ENCODE peak calls at places on chromosomes 4 and X, in seven cellular contexts. R is HepG2, K is HCT116, M is Panc1, O is K562, N is H1, I is GM12878. S is an unnamed sample.

GRCh38 chr4:110621328-110621812 is 1.5 kb downstream of the PITX2 start:
- DNase-seq in R (no peak), K (no peak), M (no peak), O (no peak), N (no peak), I (no peak), S (no peak)

GRCh38 chr4:125042031-125042430 is 272.7 kb upstream of the FAT4 start:
- DNase-seq in R (no peak), K (no peak), M (no peak), O (no peak), N (no peak), I (no peak), S (no peak)

GRCh38 chr4:72312032-72312650 is 256.9 kb downstream of the ADAMTS3 start:
- DNase-seq in R (peak), K (no peak), M (no peak), O (no peak), N (no peak), I (no peak), S (no peak)

GRCh38 chr4:150126201-150126879 is 48.1 kb downstream of the DCLK2 start:
- DNase-seq in R (no peak), K (no peak), M (no peak), O (no peak), N (no peak), I (no peak), S (no peak)

GRCh38 chr4:136637071-136637777 is 895.1 kb downstream of the PCDH18 start:
- DNase-seq in R (peak), K (peak), M (no peak), O (peak), N (peak), I (no peak), S (peak)

GRCh38 chr4:116180056-116180690 is 905.2 kb downstream of the TRAM1L1 start:
- DNase-seq in R (no peak), K (peak), M (no peak), O (peak), N (no peak), I (no peak), S (peak)

GRCh38 chr4:73752424-73752823 is 12.1 kb downstream of the CXCL8 start:
- DNase-seq in R (no peak), K (no peak), M (no peak), O (no peak), N (no peak), I (no peak), S (no peak)

GRCh38 chr4:38313999-38314561 is 349.9 kb upstream of the KLF3 start:
- DNase-seq in R (no peak), K (no peak), M (no peak), O (peak), N (no peak), I (no peak), S (no peak)

GRCh38 chrX:129998006-129998405 is 15.6 kb downstream of the BCORL1 start:
- DNase-seq in R (no peak), K (no peak), M (no peak), O (no peak), N (no peak), I (no peak), S (no peak)

GRCh38 chr4:26330186-26330787 is 9.5 kb downstream of the RBPJ start:
- DNase-seq in R (peak), K (peak), M (no peak), O (peak), N (no peak), I (no peak), S (peak)

GRCh38 chr4:168610911-168611530 is 114.2 kb downstream of the PALLD start:
- DNase-seq in R (no peak), K (no peak), M (no peak), O (no peak), N (no peak), I (no peak), S (no peak)

GRCh38 chrX:118495958-118496762 is 545 bp downstream of the DOCK11 start:
- DNase-seq in R (no peak), K (no peak), M (no peak), O (peak), N (no peak), I (no peak), S (peak)

GRCh38 chr4:60485279-60485678 is 714.8 kb upstream of the ADGRL3 start:
- DNase-seq in R (no peak), K (no peak), M (no peak), O (no peak), N (no peak), I (no peak), S (no peak)

GRCh38 chr4:92387459-92388069 is 83.8 kb downstream of the GRID2 start:
- DNase-seq in R (peak), K (peak), M (peak), O (peak), N (peak), I (peak), S (peak)

GRCh38 chrX:41588271-41588670 is 100.5 kb upstream of the GPR34 start:
- DNase-seq in R (no peak), K (no peak), M (no peak), O (peak), N (no peak), I (no peak), S (peak)

GRCh38 chrX:41591906-41592305 is 96.9 kb upstream of the GPR34 start:
- DNase-seq in R (no peak), K (no peak), M (no peak), O (no peak), N (no peak), I (no peak), S (no peak)

GRCh38 chrX:41594634-41595033 is 94.1 kb upstream of the GPR34 start:
- DNase-seq in R (no peak), K (no peak), M (no peak), O (no peak), N (no peak), I (no peak), S (no peak)

GRCh38 chrX:41590641-41591040 is 98.1 kb upstream of the GPR34 start:
- DNase-seq in R (no peak), K (no peak), M (no peak), O (no peak), N (no peak), I (no peak), S (no peak)

DNA sequence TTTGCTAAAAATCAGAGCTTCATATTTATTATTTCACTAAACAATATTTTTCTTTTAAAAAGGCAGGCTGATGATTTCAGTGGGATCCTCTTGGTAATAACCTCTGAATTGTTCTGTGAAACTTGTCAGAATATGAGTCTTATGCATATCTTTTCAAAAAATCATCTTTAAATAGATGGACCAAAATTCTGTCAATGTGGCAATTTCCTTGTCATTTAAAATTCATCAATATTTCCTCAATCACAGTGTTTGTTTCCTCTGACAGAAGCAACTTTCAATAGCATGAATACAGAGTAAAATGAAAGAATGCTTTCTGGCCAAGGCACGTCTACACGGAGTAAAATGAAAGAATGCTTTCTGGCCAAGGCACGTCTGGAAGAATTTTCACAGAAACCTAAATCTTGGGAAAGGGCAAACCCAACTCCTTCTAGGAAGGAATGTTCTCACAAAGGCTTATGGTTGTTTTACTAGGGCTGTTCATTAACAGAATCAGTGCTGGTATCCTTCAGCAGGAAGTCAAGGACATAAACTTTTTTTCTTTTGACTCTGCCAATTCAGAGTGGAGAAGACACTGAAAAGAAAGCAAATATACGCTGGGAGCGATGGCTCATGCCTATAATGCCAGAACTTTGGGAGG is 99.0 kb upstream of the GPR34 start:
- DNase-seq in R (peak), K (no peak), M (no peak), O (no peak), N (no peak), I (no peak), S (no peak)
- H3K4me3 ChIP-seq in R (no peak), K (no peak), M (no peak), O (no peak), N (no peak), I (no peak), S (no peak)

DNA sequence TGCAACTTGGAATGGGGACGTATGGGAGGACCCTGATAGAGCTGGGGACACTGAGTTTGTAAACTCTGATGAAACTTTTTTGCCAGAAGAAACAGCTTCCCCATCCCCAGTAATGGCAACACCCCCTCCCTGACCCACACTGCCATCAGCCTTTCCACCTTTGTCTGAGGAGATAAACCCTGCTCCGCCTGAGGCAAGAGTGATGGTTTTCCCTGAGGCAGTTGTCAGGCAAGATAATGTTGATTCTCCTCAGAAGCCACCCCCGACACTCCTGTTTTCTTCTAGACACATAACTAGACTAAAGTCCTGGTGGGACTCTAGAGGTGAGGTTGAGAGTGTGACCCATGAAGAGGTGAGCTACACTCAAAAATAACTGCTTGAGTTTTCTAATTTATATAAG is 71.9 kb upstream of the STK26 start:
- DNase-seq in R (no peak), K (no peak), M (no peak), O (peak), N (no peak), I (no peak), S (no peak)
- TF ChIP-seq SIN3A in R (no peak), K (no peak), M (no peak), O (no peak), N (no peak), I (no peak), S (no peak)

GRCh38 chrX:54419559-54420302 is 20.5 kb upstream of the TSR2 start:
- DNase-seq in R (no peak), K (no peak), M (no peak), O (no peak), N (no peak), I (no peak), S (no peak)

GRCh38 chrX:54416965-54417364 is 23.2 kb upstream of the TSR2 start:
- DNase-seq in R (no peak), K (no peak), M (no peak), O (no peak), N (no peak), I (no peak), S (no peak)

GRCh38 chrX:54411732-54412131 is 28.5 kb upstream of the TSR2 start:
- DNase-seq in R (no peak), K (no peak), M (no peak), O (no peak), N (no peak), I (no peak), S (no peak)

GRCh38 chrX:54413753-54414152 is 26.5 kb upstream of the TSR2 start:
- DNase-seq in R (peak), K (no peak), M (no peak), O (no peak), N (no peak), I (no peak), S (no peak)

DNA sequence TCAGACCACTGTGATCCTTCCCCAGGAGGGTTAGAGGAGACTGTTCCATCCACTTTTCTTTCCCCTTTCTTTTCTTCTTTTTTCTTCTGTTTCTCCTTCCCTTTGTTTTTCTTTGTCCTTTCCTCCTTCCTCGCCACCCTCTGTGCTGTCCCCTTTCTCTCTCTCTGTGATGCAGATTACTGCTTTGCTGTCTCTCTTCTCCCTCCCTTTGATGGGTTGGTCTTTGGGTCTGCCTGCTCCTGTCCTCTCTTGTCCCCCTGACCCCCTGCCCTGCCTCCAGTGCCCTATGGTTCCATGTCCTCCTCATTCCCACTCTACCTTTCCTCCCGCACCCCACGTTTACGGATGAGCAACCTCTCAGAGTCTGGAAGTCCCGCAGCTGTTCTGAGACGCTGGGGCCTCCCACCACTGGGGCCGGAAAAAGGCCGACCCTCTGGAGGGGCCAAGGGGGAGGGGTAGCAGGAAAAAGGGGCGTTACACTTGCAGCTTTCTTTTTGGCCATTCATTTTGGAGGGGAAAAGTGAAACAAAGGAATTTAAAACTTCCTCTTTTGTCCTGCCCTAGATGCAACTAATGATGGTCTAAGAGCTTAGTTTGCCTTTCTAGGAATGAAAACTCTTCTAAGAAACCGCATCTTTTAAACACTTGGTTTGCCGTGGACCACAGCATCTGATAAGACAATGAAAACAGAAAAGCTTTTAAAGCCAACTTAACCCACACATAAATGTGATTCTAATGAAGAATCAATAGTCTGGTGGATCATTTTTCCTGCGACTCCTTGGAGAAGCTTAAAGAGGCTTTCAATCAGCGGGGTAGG is 24.5 kb upstream of the TSR2 start:
- DNase-seq in R (no peak), K (no peak), M (no peak), O (no peak), N (no peak), I (no peak), S (no peak)
- H3K4me3 ChIP-seq in R (no peak), K (no peak), M (no peak), O (no peak), N (no peak), I (no peak), S (no peak)

GRCh38 chr4:20987191-20987590 is 286.9 kb downstream of the PACRGL start:
- DNase-seq in R (no peak), K (no peak), M (no peak), O (no peak), N (no peak), I (no peak), S (no peak)

GRCh38 chr4:20982544-20982943 is 282.3 kb downstream of the PACRGL start:
- DNase-seq in R (no peak), K (no peak), M (no peak), O (no peak), N (no peak), I (no peak), S (no peak)

GRCh38 chr4:20984011-20984836 is 284.0 kb downstream of the PACRGL start:
- DNase-seq in R (no peak), K (no peak), M (no peak), O (no peak), N (peak), I (no peak), S (peak)
- TF ChIP-seq SIN3A in R (no peak), K (no peak), M (no peak), O (no peak), N (no peak), I (no peak), S (no peak)

DNA sequence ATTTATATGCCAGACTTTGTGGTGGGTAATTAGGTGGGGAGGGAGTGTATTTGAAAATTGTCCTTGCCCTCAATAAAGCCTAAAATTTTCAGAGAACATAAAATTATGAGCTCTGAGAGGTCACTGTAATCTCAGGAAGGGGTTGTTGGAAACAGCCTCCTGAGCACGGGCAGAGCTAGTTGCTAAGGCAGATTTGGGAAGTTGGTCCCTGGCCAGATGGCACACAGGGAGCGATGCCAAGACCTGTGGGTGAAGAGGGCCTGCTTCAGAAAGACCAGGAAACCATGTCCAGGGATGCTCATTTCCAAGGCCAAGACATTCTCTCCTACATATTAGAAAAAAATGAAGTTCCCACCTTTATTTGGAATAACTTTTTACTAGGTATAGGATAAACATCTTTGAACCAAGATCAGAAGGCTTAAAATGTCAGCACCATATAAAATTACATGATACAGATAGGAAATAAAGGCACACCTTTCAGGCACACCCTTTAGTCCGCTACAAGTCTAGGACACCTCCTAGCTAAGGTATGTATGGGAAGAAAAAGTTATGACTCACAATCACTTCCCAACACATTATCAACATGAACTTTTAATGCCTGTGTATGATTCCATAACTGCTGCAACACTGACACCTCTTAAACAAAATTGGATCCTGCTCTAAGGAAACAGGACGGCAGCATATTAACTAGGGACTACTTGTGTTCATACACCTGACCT is 2.2 kb upstream of the PPP3CA start:
- DNase-seq in R (no peak), K (peak), M (no peak), O (no peak), N (no peak), I (no peak), S (peak)
- H3K4me3 ChIP-seq in R (no peak), K (peak), M (peak), O (no peak), N (no peak), I (no peak), S (no peak)

DNA sequence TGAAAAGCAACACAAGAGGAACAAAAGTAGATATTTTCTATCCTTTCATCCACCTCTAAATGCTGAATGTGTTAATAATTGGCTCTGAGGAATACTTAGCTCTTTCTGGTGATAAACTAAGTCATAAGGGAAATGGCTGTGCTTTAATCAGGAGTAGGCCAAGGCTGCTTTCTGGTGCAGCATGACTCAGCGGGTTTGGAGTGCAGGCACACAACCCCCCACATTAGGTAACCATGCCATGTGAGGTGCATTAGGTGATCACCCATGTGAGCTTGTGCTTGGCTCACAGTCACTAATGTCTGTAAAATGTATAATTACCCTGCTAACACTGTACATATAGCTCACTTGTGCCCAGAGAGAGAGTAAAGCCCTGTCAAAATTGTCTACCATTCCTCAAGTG is 57.2 kb downstream of the USP38 start:
- DNase-seq in R (peak), K (no peak), M (no peak), O (peak), N (no peak), I (no peak), S (no peak)
- TF ChIP-seq SIN3A in R (no peak), K (no peak), M (no peak), O (no peak), N (no peak), I (no peak), S (no peak)

DNA sequence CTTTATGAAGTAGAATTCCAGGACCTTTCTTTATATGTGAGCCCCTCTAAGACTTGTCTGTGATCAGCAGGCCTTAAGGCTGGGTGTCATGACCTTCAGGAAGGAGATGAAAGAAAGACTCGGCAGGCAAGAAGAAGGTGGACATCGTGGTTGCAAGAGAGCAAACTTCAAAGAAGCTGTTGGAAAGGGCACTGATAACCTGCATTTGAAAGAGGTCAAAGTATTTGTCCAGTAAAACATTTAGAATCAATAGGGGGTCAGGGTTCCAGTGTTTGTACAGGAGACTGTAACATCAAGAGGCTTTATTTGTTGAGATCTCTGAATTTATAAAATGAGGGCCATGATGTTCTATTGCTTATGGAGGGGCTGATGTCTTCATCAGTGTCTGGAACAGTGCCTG is 44.2 kb downstream of the COMMD8 start:
- DNase-seq in R (peak), K (no peak), M (no peak), O (no peak), N (no peak), I (no peak), S (no peak)
- H3K4me3 ChIP-seq in R (no peak), K (no peak), M (no peak), O (no peak), N (no peak), I (no peak), S (no peak)

GRCh38 chr4:172543249-172543648 is 625.4 kb upstream of the GALNT7 start:
- DNase-seq in R (no peak), K (no peak), M (no peak), O (no peak), N (no peak), I (no peak), S (no peak)

GRCh38 chr4:172553216-172553615 is 615.4 kb upstream of the GALNT7 start:
- DNase-seq in R (no peak), K (no peak), M (no peak), O (no peak), N (no peak), I (no peak), S (no peak)

GRCh38 chr4:172546782-172547181 is 621.8 kb upstream of the GALNT7 start:
- DNase-seq in R (no peak), K (no peak), M (no peak), O (no peak), N (no peak), I (peak), S (no peak)

DNA sequence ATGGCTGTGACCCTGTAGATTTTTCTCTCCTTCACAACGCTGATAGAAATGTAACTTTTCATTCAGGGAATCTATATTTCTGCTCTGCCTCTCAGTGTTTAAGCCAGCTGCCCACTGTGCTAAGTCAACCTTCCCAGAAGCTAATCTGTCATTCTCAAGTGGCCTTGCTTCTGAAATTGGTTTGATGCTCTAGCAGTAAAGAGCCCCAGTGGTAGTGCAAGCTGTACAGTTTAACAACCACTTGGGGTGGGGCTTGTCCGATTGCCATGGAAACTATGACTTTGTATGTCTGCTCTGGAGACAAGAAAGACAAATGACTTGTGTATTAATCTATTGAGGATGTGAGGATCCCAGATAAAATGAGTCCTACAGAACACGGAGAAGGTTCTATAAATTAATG is 620.9 kb upstream of the GALNT7 start:
- DNase-seq in R (no peak), K (no peak), M (no peak), O (no peak), N (no peak), I (no peak), S (no peak)
- TF ChIP-seq SIN3A in R (no peak), K (no peak), M (no peak), O (no peak), N (no peak), I (no peak), S (no peak)